ENCODE peak calls at places on chromosomes 2 and 18, in seven cellular contexts. Z, Y, J, N, A, R and E are unnamed samples.
A peak's percentile ranks its signal among the peaks of the same experiment; 100 is the strongest.

GRCh38 chr2:95345066-95345414 is 47.9 kb downstream of the KCNIP3 start:
- DNase-seq in Z (no peak), Y (no peak), J (no peak), N (no peak), A (no peak), R (no peak), E (no peak)

GRCh38 chr2:204453730-204454167 is 91.5 kb upstream of the PARD3B start:
- DNase-seq in Z (peak; percentile 79), Y (peak; percentile 37), J (no peak), N (peak; percentile 23), A (peak; percentile 31), R (no peak), E (no peak)

GRCh38 chr2:15043336-15044058 is 411.0 kb downstream of the LRATD1 start:
- DNase-seq in Z (no peak), Y (peak; percentile 31), J (no peak), N (no peak), A (no peak), R (peak; percentile 21), E (no peak)

GRCh38 chr2:5694016-5694690 is 2.0 kb downstream of the SOX11 start:
- DNase-seq in Z (no peak), Y (peak; percentile 83), J (no peak), N (no peak), A (no peak), R (no peak), E (no peak)

GRCh38 chr18:48680339-48680738 is 141.5 kb downstream of the CTIF start:
- DNase-seq in Z (no peak), Y (no peak), J (no peak), N (no peak), A (no peak), R (no peak), E (no peak)

GRCh38 chr2:16661536-16661935 is 4.1 kb downstream of the CYRIA start:
- DNase-seq in Z (no peak), Y (no peak), J (no peak), N (no peak), A (no peak), R (no peak), E (no peak)

GRCh38 chr2:26696352-26696816 is 3.9 kb downstream of the KCNK3 start:
- DNase-seq in Z (no peak), Y (no peak), J (no peak), N (peak; percentile 86), A (no peak), R (no peak), E (peak; percentile 44)

GRCh38 chr2:137963535-137964065 is 673 bp upstream of the HNMT start:
- DNase-seq in Z (no peak), Y (no peak), J (no peak), N (no peak), A (no peak), R (no peak), E (no peak)

GRCh38 chr2:202429164-202429980 is 53.2 kb downstream of the BMPR2 start:
- DNase-seq in Z (no peak), Y (no peak), J (no peak), N (peak; percentile 62), A (no peak), R (no peak), E (peak; percentile 38)

GRCh38 chr2:230877737-230878598 is 13.2 kb downstream of the ITM2C start:
- DNase-seq in Z (no peak), Y (no peak), J (no peak), N (no peak), A (no peak), R (no peak), E (no peak)

GRCh38 chr2:235876099-235876679 is 292.0 kb downstream of the GBX2 start:
- DNase-seq in Z (no peak), Y (no peak), J (no peak), N (no peak), A (no peak), R (no peak), E (no peak)

GRCh38 chr18:79062806-79063205 is 6.4 kb upstream of the ATP9B start:
- DNase-seq in Z (no peak), Y (no peak), J (no peak), N (no peak), A (no peak), R (no peak), E (no peak)

GRCh38 chr2:65142515-65142914 is 12.6 kb upstream of the RAB1A start:
- DNase-seq in Z (no peak), Y (no peak), J (no peak), N (no peak), A (no peak), R (no peak), E (no peak)

GRCh38 chr2:33009249-33009648 is 62.5 kb downstream of the LTBP1 start:
- DNase-seq in Z (no peak), Y (no peak), J (no peak), N (no peak), A (no peak), R (no peak), E (no peak)

GRCh38 chr2:76478636-76479035 is 767.9 kb upstream of the GCFC2 start:
- DNase-seq in Z (no peak), Y (no peak), J (no peak), N (no peak), A (peak; percentile 10), R (no peak), E (no peak)
- H3K4me3 ChIP-seq in Z (no peak overlapping the region), Y (no peak overlapping the region), J (no peak overlapping the region), N (no peak overlapping the region), A (no peak overlapping the region), R (no peak overlapping the region), E (no peak overlapping the region)

DNA sequence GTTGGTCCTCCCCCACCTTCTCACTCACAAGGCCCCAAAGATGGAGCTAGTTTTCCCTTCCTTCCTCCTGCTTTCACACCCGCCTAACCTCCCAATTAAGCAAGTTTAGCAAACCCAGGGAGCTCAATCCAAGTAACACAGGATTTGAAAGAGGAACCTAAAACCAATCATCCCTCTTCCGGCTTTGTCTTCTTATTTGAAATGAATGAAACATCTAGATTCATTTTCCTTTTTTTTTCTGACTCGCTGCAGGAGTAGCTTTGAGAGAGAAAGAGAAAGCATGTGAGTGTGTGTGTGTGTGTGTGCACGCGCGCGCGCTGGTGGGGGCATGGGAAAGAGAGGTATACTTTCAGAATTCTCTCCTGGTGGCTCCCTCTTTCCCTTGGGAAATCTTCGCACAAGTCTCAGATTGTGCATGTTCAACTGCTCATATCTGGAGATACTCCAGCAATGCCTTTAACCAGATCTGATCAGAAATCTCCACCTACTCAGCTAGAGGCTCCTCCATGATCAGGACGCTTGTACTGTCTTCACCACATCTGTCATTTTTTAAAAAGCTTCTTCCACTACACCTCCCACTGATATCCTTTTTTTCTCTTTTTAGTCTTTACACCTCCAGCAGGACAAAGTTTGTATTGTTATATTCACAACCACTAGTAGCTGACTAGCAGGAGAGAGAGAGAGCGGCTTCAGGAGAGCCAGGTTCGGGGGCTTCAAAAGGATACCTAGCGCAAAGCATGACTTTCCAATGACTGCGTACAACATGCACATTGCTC is 1.6 kb downstream of the SLC8A1 start:
- DNase-seq in Z (peak; percentile 73), Y (peak; percentile 22), J (no peak), N (peak; percentile 62), A (peak; percentile 46), R (no peak), E (no peak)
- H3K4me3 ChIP-seq in Z (peak overlapping the region; percentile 41), Y (peak overlapping the region; percentile 57), J (peak overlapping the region; percentile 51), N (peak overlapping the region; percentile 66), A (peak overlapping the region; percentile 68), R (no peak overlapping the region), E (peak overlapping the region; percentile 70)

GRCh38 chr18:12911025-12911927 is 27.2 kb upstream of the PTPN2 start:
- DNase-seq in Z (peak; percentile 90), Y (no peak), J (no peak), N (no peak), A (no peak), R (no peak), E (no peak)
- H3K4me3 ChIP-seq in Z (peak overlapping the region; percentile 17), Y (no peak overlapping the region), J (peak overlapping the region; percentile 41), N (no peak overlapping the region), A (no peak overlapping the region), R (no peak overlapping the region), E (no peak overlapping the region)

GRCh38 chr18:50196261-50196660 is 1.3 kb upstream of the MYO5B start:
- DNase-seq in Z (no peak), Y (no peak), J (no peak), N (no peak), A (no peak), R (no peak), E (no peak)

GRCh38 chr18:50192903-50193795 is 1.8 kb downstream of the MYO5B start:
- DNase-seq in Z (no peak), Y (peak; percentile 34), J (no peak), N (no peak), A (no peak), R (no peak), E (no peak)

GRCh38 chr18:50195689-50196088 is 742 bp upstream of the MYO5B start:
- DNase-seq in Z (no peak), Y (no peak), J (no peak), N (no peak), A (no peak), R (no peak), E (no peak)

GRCh38 chr18:50194623-50195532 is at the start of gene MYO5B:
- DNase-seq in Z (peak; percentile 91), Y (peak; percentile 92), J (no peak), N (no peak), A (peak; percentile 11), R (peak; percentile 49), E (no peak)

DNA sequence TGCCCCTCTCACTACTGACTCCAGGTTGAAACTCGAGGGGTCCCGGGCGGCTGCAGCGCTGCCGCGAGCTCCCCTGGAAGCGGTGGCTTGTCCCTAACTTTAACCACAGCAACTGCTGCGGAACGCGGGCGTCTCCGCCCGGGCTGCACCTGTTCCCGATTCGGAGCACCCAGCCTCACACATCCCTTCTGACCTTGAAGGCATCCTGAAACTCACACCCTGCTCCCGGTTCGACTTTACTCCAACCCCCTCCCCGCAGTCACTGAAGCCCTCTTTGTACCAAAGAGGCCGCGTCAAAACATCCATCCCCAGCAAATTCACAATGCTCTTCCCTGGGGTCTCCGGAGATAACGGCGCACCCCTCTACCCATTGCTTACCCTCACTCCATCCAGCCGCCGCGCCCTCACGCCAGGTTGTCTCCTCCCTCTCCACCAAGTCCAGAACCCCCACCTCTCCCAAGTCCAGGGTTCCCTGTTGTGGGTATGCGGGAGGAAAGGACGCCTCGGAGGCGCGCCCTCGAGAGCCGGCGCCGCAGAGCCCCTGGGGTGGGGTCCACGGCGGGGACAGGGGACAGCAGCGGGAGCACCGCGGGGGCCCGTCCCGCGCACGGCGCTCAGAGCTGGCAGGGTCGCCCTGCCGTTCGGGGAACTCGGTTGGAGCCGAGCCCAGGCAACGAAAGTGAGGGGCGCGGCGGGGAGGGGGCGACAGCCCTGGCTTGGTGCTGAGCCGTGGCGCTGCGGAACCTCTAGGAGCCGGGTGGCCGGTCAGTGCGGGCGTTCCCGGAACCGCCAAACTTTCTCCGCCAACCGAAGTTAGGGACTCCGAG is 938 bp downstream of the MYO5B start:
- DNase-seq in Z (peak; percentile 80), Y (peak; percentile 58), J (no peak), N (no peak), A (no peak), R (no peak), E (no peak)
- H3K4me3 ChIP-seq in Z (peak overlapping the region; percentile 38), Y (peak overlapping the region; percentile 80), J (peak overlapping the region; percentile 48), N (no peak overlapping the region), A (no peak overlapping the region), R (peak overlapping the region; percentile 62), E (no peak overlapping the region)